ENCODE peak calls at places on chromosomes 5 and 9, in five cellular contexts. L, U, X, F and N are unnamed samples.

GRCh38 chr5:175681045-175681974 is 23.4 kb downstream of the HRH2 start:
- DNase-seq in L (no peak), U (no peak), X (no peak), F (no peak), N (peak; percentile 13)

GRCh38 chr9:132114102-132114707 is 34.5 kb upstream of the MED27 start:
- DNase-seq in L (peak; percentile 88), U (no peak), X (no peak), F (peak; percentile 49), N (no peak)

GRCh38 chr5:88606173-88606572 is 276.8 kb downstream of the MEF2C start:
- DNase-seq in L (no peak), U (no peak), X (no peak), F (no peak), N (no peak)

GRCh38 chr9:85723220-85723619 is 18.5 kb downstream of the AGTPBP1 start:
- DNase-seq in L (peak; percentile 23), U (no peak), X (no peak), F (no peak), N (no peak)

GRCh38 chr9:78668148-78668825 is 371.4 kb downstream of the PSAT1 start:
- DNase-seq in L (no peak), U (no peak), X (no peak), F (no peak), N (no peak)

GRCh38 chr5:136810198-136810823 is 445.0 kb upstream of the TRPC7 start:
- DNase-seq in L (no peak), U (no peak), X (no peak), F (no peak), N (peak; percentile 89)

GRCh38 chr9:90142580-90142979 is 500.0 kb downstream of the DIRAS2 start:
- DNase-seq in L (peak; percentile 61), U (peak; percentile 19), X (peak; percentile 16), F (peak; percentile 56), N (peak; percentile 15)

GRCh38 chr5:138895918-138896317 is 20.8 kb upstream of the LRRTM2 start:
- DNase-seq in L (no peak), U (no peak), X (no peak), F (no peak), N (no peak)

GRCh38 chr5:117667105-117667504 is 1092.5 kb upstream of the SEMA6A start:
- DNase-seq in L (no peak), U (no peak), X (no peak), F (no peak), N (no peak)

GRCh38 chr5:2864515-2864914 is 113.0 kb upstream of the IRX2 start:
- DNase-seq in L (no peak), U (no peak), X (no peak), F (no peak), N (no peak)